ENCODE peak calls at places on chromosome 20, in four cellular contexts. One of them, this sample, is unnamed.

GRCh38 chr20:1811621-1812498 is 83.3 kb upstream of the SIRPA start:
- DNase-seq in HuH-7.5: peak; percentile 48
- DNase-seq in NCI-H1092 treated with DMSO at 0.1 percent for 48 hours: no peak
- DNase-seq in amygdala: no peak
- DNase-seq in this sample: no peak

GRCh38 chr20:62160253-62160652 is 16.7 kb downstream of the SS18L1 start:
- DNase-seq in NCI-H1092 treated with DMSO at 0.1 percent for 48 hours: no peak
- DNase-seq in amygdala: no peak
- DNase-seq in HuH-7.5: no peak
- DNase-seq in this sample: no peak

GRCh38 chr20:16290358-16290757 is 282.9 kb downstream of the KIF16B start:
- DNase-seq in NCI-H1092 treated with DMSO at 0.1 percent for 48 hours: no peak
- DNase-seq in HuH-7.5: no peak
- DNase-seq in amygdala: no peak
- DNase-seq in this sample: no peak

GRCh38 chr20:63751471-63752271 is 12.1 kb downstream of the SLC2A4RG start:
- DNase-seq in amygdala: no peak
- DNase-seq in NCI-H1092 treated with DMSO at 0.1 percent for 48 hours: no peak
- DNase-seq in HuH-7.5: no peak
- DNase-seq in this sample: no peak

GRCh38 chr20:20327756-20328155 is 40.1 kb upstream of the INSM1 start:
- DNase-seq in HuH-7.5: no peak
- DNase-seq in NCI-H1092 treated with DMSO at 0.1 percent for 48 hours: no peak
- DNase-seq in amygdala: no peak
- DNase-seq in this sample: no peak

GRCh38 chr20:47004179-47004578 is 109.5 kb downstream of the EYA2 start:
- DNase-seq in HuH-7.5: no peak
- DNase-seq in amygdala: no peak
- DNase-seq in NCI-H1092 treated with DMSO at 0.1 percent for 48 hours: no peak
- DNase-seq in this sample: no peak

GRCh38 chr20:21436186-21436585 is 38.9 kb upstream of the NKX2-4 start:
- DNase-seq in NCI-H1092 treated with DMSO at 0.1 percent for 48 hours: no peak
- DNase-seq in amygdala: no peak
- DNase-seq in HuH-7.5: no peak
- DNase-seq in this sample: peak; percentile 92

GRCh38 chr20:33033381-33033780 is 1.9 kb downstream of the BPIFB6 start:
- DNase-seq in NCI-H1092 treated with DMSO at 0.1 percent for 48 hours: no peak
- DNase-seq in amygdala: no peak
- DNase-seq in HuH-7.5: no peak
- DNase-seq in this sample: no peak

GRCh38 chr20:64104667-64105451 is 2.5 kb downstream of the NPBWR2 start:
- DNase-seq in NCI-H1092 treated with DMSO at 0.1 percent for 48 hours: no peak
- DNase-seq in amygdala: no peak
- DNase-seq in HuH-7.5: no peak
- DNase-seq in this sample: no peak

GRCh38 chr20:1528811-1529210 is 28.7 kb downstream of the SIRPD start:
- DNase-seq in amygdala: no peak
- DNase-seq in HuH-7.5: no peak
- DNase-seq in NCI-H1092 treated with DMSO at 0.1 percent for 48 hours: no peak
- DNase-seq in this sample: no peak